ENCODE peak calls at places on chromosome X, in five cellular contexts. Q is tibial nerve, K is stomach, R is A549, E is IMR-90. B is an unnamed sample.

GRCh38 chrX:40773809-40774208 is 38.5 kb upstream of the MED14 start:
- DNase-seq in Q (no peak), K (no peak), R (peak; percentile 7), E (peak; percentile 60), B (no peak)

GRCh38 chrX:149867488-149867887 is 13.5 kb upstream of the MAGEA8 start:
- DNase-seq in Q (no peak), K (no peak), R (no peak), E (no peak), B (no peak)

GRCh38 chrX:150704030-150704613 is 10.9 kb downstream of the MTMR1 start:
- DNase-seq in Q (no peak), K (no peak), R (no peak), E (peak; percentile 71), B (no peak)

GRCh38 chrX:16869393-16870094 is 618 bp downstream of the RBBP7 start:
- DNase-seq in Q (no peak), K (peak; percentile 30), R (peak; percentile 32), E (peak; percentile 18), B (no peak)

GRCh38 chrX:49108641-49109040 is 14.9 kb downstream of the GPKOW start:
- DNase-seq in Q (no peak), K (no peak), R (no peak), E (no peak), B (no peak)

GRCh38 chrX:144388738-144389137 is 504.9 kb downstream of the UBE2NL start:
- DNase-seq in Q (no peak), K (no peak), R (no peak), E (no peak), B (no peak)

GRCh38 chrX:24963823-24964222 is 51.9 kb downstream of the ARX start:
- DNase-seq in Q (peak; percentile 4), K (no peak), R (no peak), E (no peak), B (no peak)

GRCh38 chrX:2404816-2405215 is 96.0 kb downstream of the DHRSX start:
- DNase-seq in Q (no peak), K (no peak), R (no peak), E (no peak), B (no peak)

GRCh38 chrX:7146026-7146702 is 1.3 kb upstream of the STS start:
- DNase-seq in Q (no peak), K (no peak), R (peak; percentile 21), E (no peak), B (no peak)

GRCh38 chrX:24231169-24231568 is 81.6 kb downstream of the ZFX start:
- DNase-seq in Q (peak; percentile 8), K (no peak), R (peak; percentile 47), E (peak; percentile 93), B (no peak)

GRCh38 chrX:44876076-44876475 is 3.1 kb downstream of the KDM6A start:
- DNase-seq in Q (no peak), K (no peak), R (no peak), E (peak; percentile 37), B (no peak)

GRCh38 chrX:134685662-134686061 is 27.4 kb upstream of the PLAC1 start:
- DNase-seq in Q (no peak), K (no peak), R (no peak), E (peak; percentile 55), B (no peak)

GRCh38 chrX:40148439-40149285 is 50.9 kb upstream of the BCOR start:
- DNase-seq in Q (no peak), K (no peak), R (no peak), E (no peak), B (no peak)

GRCh38 chrX:40388441-40388840 is 192.3 kb upstream of the ATP6AP2 start:
- DNase-seq in Q (no peak), K (no peak), R (no peak), E (no peak), B (no peak)

GRCh38 chrX:115226929-115227328 is 7.0 kb downstream of the LRCH2 start:
- DNase-seq in Q (no peak), K (no peak), R (peak; percentile 51), E (peak; percentile 28), B (no peak)

GRCh38 chrX:13498220-13498619 is 71.2 kb upstream of the EGFL6 start:
- DNase-seq in Q (no peak), K (no peak), R (no peak), E (no peak), B (no peak)

GRCh38 chrX:42955349-42955748 is 177.4 kb upstream of the PPP1R2C start:
- DNase-seq in Q (no peak), K (no peak), R (no peak), E (no peak), B (no peak)

GRCh38 chrX:70437011-70437410 is 7.6 kb upstream of the DLG3 start:
- DNase-seq in Q (no peak), K (no peak), R (no peak), E (no peak), B (no peak)

GRCh38 chrX:74063426-74064155 is 240.4 kb upstream of the ZCCHC13 start:
- DNase-seq in Q (no peak), K (no peak), R (no peak), E (no peak), B (no peak)

GRCh38 chrX:38109042-38109904 is 102.9 kb downstream of the SYTL5 start:
- DNase-seq in Q (no peak), K (no peak), R (no peak), E (no peak), B (no peak)

GRCh38 chrX:23820235-23820782 is 37.3 kb downstream of the SAT1 start:
- DNase-seq in Q (no peak), K (no peak), R (no peak), E (no peak), B (no peak)

GRCh38 chrX:111086521-111087127 is 9.4 kb upstream of the PAK3 start:
- DNase-seq in Q (no peak), K (no peak), R (no peak), E (no peak), B (no peak)

GRCh38 chrX:35622601-35623000 is 175.5 kb upstream of the MAGEB16 start:
- DNase-seq in Q (no peak), K (no peak), R (peak; percentile 58), E (no peak), B (no peak)

GRCh38 chrX:50747471-50747900 is 66.5 kb downstream of the SHROOM4 start:
- DNase-seq in Q (no peak), K (no peak), R (peak; percentile 11), E (peak; percentile 45), B (no peak)

DNA sequence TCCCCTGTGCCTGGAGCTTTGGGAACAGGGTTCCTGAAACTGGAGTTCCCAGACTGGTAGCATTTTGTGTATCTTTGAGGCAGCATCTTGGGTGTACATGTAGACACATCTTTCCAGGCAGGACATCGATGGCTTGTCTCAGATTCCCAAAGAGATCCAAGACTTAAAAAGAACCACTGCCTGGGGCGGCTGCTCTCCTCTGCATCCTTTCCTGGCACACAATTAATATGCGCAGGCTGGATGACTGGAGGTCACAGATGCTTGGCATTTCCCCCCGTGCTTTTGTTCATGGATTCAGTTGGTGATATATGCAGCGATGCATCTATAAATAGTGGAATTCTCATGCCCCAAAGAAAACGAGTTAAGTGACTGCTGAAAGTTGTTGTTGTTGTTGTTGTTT is 80.5 kb downstream of the CLDN34 start:
- DNase-seq in Q (no peak), K (no peak), R (no peak), E (no peak), B (no peak)
- TF ChIP-seq POLR2A in Q (no peak), K (no peak), R (no peak), E (no peak), B (no peak)

GRCh38 chrX:18457000-18457399 is 31.6 kb downstream of the CDKL5 start:
- DNase-seq in Q (no peak), K (no peak), R (no peak), E (no peak), B (no peak)
- H3K27ac ChIP-seq in Q (no peak overlapping the region), K (no peak overlapping the region), R (no peak overlapping the region), E (no peak overlapping the region), B (no peak overlapping the region)

GRCh38 chrX:55160685-55161552 is 59.2 kb upstream of the PAGE5 start:
- DNase-seq in Q (peak; percentile 86), K (peak; percentile 88), R (peak; percentile 92), E (peak; percentile 84), B (no peak)
- TF ChIP-seq POLR2A in Q (peak; percentile 86), K (no peak), R (peak; percentile 82), E (no peak), B (peak; percentile 69)

GRCh38 chrX:136708348-136708747 is 60.4 kb downstream of the CD40LG start:
- DNase-seq in Q (no peak), K (no peak), R (peak; percentile 6), E (peak; percentile 13), B (no peak)
- H3K27ac ChIP-seq in Q (no peak overlapping the region), K (no peak overlapping the region), R (no peak overlapping the region), E (no peak overlapping the region), B (no peak overlapping the region)

DNA sequence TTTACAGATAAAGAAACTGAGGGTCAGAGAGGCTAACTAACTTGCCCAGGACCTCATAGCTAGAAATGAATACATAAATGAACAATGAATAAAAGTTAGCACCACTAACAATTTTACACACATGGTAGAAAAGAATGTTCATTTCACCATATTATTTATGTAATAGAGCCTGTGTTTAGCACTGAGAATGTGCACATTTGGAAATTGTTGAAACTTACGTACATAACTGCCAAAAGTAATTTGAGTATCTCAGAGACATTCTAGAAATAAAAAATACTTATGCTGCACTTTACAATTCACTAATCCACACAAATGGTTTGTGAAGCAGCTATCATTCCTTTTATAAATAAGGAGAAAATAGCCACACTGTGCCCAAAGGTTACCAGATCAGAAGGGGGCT is 9.9 kb downstream of the CASK start:
- DNase-seq in Q (no peak), K (no peak), R (no peak), E (peak; percentile 34), B (no peak)
- TF ChIP-seq POLR2A in Q (no peak), K (no peak), R (no peak), E (no peak), B (no peak)

B was measured in vagina.